ENCODE peak calls at places on chromosome 9, in four cellular contexts. One of them, this sample, is unnamed.
A peak's percentile ranks its signal among the peaks of the same experiment; 100 is the strongest.

GRCh38 chr9:79817469-79818004 is 245.8 kb downstream of the TLE4 start:
- DNase-seq in brain microvascular endothelial cell: peak; percentile 7
- DNase-seq in AG04450: no peak
- DNase-seq in stomach: no peak
- DNase-seq in this sample: no peak

GRCh38 chr9:93911871-93912554 is 43.1 kb downstream of the BARX1 start:
- DNase-seq in brain microvascular endothelial cell: no peak
- DNase-seq in stomach: peak; percentile 39
- DNase-seq in AG04450: no peak
- DNase-seq in this sample: no peak

GRCh38 chr9:115921301-115921700 is 232.3 kb upstream of the PAPPA start:
- DNase-seq in brain microvascular endothelial cell: no peak
- DNase-seq in AG04450: no peak
- DNase-seq in stomach: no peak
- DNase-seq in this sample: no peak

GRCh38 chr9:15834541-15834940 is 281.7 kb downstream of the CCDC171 start:
- DNase-seq in AG04450: no peak
- DNase-seq in stomach: peak; percentile 41
- DNase-seq in brain microvascular endothelial cell: peak; percentile 67
- DNase-seq in this sample: no peak

GRCh38 chr9:116394070-116394469 is 240.5 kb downstream of the PAPPA start:
- DNase-seq in AG04450: no peak
- DNase-seq in stomach: no peak
- DNase-seq in brain microvascular endothelial cell: no peak
- DNase-seq in this sample: no peak

GRCh38 chr9:123756484-123757106 is 173.3 kb downstream of the DENND1A start:
- DNase-seq in brain microvascular endothelial cell: no peak
- DNase-seq in stomach: no peak
- DNase-seq in AG04450: no peak
- DNase-seq in this sample: no peak

GRCh38 chr9:101353683-101354082 is 31.1 kb downstream of the BAAT start:
- DNase-seq in stomach: no peak
- DNase-seq in AG04450: no peak
- DNase-seq in brain microvascular endothelial cell: no peak
- DNase-seq in this sample: no peak

GRCh38 chr9:35510745-35511428 is 21.0 kb downstream of the RUSC2 start:
- DNase-seq in stomach: peak; percentile 51
- DNase-seq in brain microvascular endothelial cell: peak; percentile 89
- DNase-seq in AG04450: peak; percentile 91
- DNase-seq in this sample: no peak

GRCh38 chr9:116483622-116484482 is 203.3 kb upstream of the TRIM32 start:
- DNase-seq in AG04450: no peak
- DNase-seq in stomach: no peak
- DNase-seq in brain microvascular endothelial cell: no peak
- DNase-seq in this sample: no peak

GRCh38 chr9:123679330-123679987 is 250.5 kb downstream of the DENND1A start:
- DNase-seq in stomach: no peak
- DNase-seq in AG04450: no peak
- DNase-seq in brain microvascular endothelial cell: no peak
- DNase-seq in this sample: no peak

GRCh38 chr9:37902804-37903580 is 935 bp downstream of the SLC25A51 start:
- DNase-seq in AG04450: no peak
- DNase-seq in stomach: no peak
- DNase-seq in brain microvascular endothelial cell: peak; percentile 50
- DNase-seq in this sample: no peak

GRCh38 chr9:21155501-21155900 is 11.0 kb downstream of the IFNA21 start:
- DNase-seq in brain microvascular endothelial cell: peak; percentile 44
- DNase-seq in AG04450: no peak
- DNase-seq in stomach: no peak
- DNase-seq in this sample: no peak

GRCh38 chr9:28841795-28842194 is 1268.5 kb upstream of the C9orf72 start:
- DNase-seq in brain microvascular endothelial cell: no peak
- DNase-seq in stomach: no peak
- DNase-seq in AG04450: no peak
- DNase-seq in this sample: no peak

GRCh38 chr9:126700903-126701819 is 87.4 kb downstream of the LMX1B start:
- DNase-seq in stomach: no peak
- DNase-seq in brain microvascular endothelial cell: no peak
- DNase-seq in AG04450: no peak
- DNase-seq in this sample: no peak

GRCh38 chr9:98743818-98744611 is 35.3 kb upstream of the GABBR2 start:
- DNase-seq in stomach: no peak
- DNase-seq in AG04450: no peak
- DNase-seq in brain microvascular endothelial cell: no peak
- DNase-seq in this sample: no peak

GRCh38 chr9:98751210-98751609 is 42.5 kb upstream of the GABBR2 start:
- DNase-seq in brain microvascular endothelial cell: no peak
- DNase-seq in AG04450: no peak
- DNase-seq in stomach: no peak
- DNase-seq in this sample: no peak

GRCh38 chr9:98750396-98751060 is 41.8 kb upstream of the GABBR2 start:
- DNase-seq in stomach: no peak
- DNase-seq in AG04450: no peak
- DNase-seq in brain microvascular endothelial cell: no peak
- DNase-seq in this sample: no peak

GRCh38 chr9:98745470-98745869 is 36.7 kb upstream of the GABBR2 start:
- DNase-seq in AG04450: no peak
- DNase-seq in stomach: no peak
- DNase-seq in brain microvascular endothelial cell: no peak
- DNase-seq in this sample: no peak

DNA sequence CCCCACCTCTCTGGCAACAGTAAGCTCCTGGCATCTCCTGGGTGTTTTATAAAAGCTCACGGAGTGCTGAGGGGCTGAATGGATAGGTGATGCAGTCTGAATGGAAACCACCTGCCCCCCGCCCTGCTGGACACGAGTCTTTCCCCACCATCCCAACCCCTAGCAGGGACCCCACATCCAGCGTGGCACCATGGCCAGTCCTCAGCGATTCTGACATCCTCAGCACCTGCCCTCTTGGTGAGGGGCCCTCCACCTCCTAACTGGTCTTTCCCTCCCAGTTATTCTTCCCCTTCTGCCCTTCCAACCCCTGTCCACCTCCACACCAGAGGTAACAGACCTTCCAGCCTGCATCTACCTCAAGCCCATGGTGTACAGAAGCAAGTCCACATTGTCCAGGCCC is 38.7 kb upstream of the GABBR2 start:
- DNase-seq in stomach: no peak
- DNase-seq in brain microvascular endothelial cell: no peak
- DNase-seq in AG04450: no peak
- DNase-seq in this sample: no peak
- H3K27ac ChIP-seq in stomach: no peak overlapping the region
- H3K27ac ChIP-seq in brain microvascular endothelial cell: no peak overlapping the region
- H3K27ac ChIP-seq in AG04450: no peak overlapping the region
- H3K27ac ChIP-seq in this sample: no peak overlapping the region

GRCh38 chr9:99040911-99041582 is 63.9 kb upstream of the TGFBR1 start:
- DNase-seq in brain microvascular endothelial cell: peak; percentile 83
- DNase-seq in AG04450: peak; percentile 52
- DNase-seq in stomach: no peak
- DNase-seq in this sample: no peak
- H3K27ac ChIP-seq in brain microvascular endothelial cell: peak overlapping the region; percentile 86
- H3K27ac ChIP-seq in AG04450: peak overlapping the region; percentile 73
- H3K27ac ChIP-seq in stomach: peak overlapping the region; percentile 26
- H3K27ac ChIP-seq in this sample: no peak overlapping the region

GRCh38 chr9:86891886-86892437 is 55.3 kb downstream of the GAS1 start:
- DNase-seq in brain microvascular endothelial cell: no peak
- DNase-seq in AG04450: no peak
- DNase-seq in stomach: no peak
- DNase-seq in this sample: no peak
- H3K27ac ChIP-seq in brain microvascular endothelial cell: no peak overlapping the region
- H3K27ac ChIP-seq in AG04450: no peak overlapping the region
- H3K27ac ChIP-seq in stomach: no peak overlapping the region
- H3K27ac ChIP-seq in this sample: no peak overlapping the region

GRCh38 chr9:86773437-86773836 is 173.9 kb downstream of the GAS1 start:
- DNase-seq in brain microvascular endothelial cell: no peak
- DNase-seq in AG04450: no peak
- DNase-seq in stomach: no peak
- DNase-seq in this sample: no peak

GRCh38 chr9:86783884-86784283 is 163.4 kb downstream of the GAS1 start:
- DNase-seq in brain microvascular endothelial cell: peak; percentile 7
- DNase-seq in AG04450: peak; percentile 39
- DNase-seq in stomach: no peak
- DNase-seq in this sample: no peak

GRCh38 chr9:86775718-86776117 is 171.6 kb downstream of the GAS1 start:
- DNase-seq in stomach: no peak
- DNase-seq in brain microvascular endothelial cell: no peak
- DNase-seq in AG04450: no peak
- DNase-seq in this sample: no peak

GRCh38 chr9:86774101-86774500 is 173.2 kb downstream of the GAS1 start:
- DNase-seq in brain microvascular endothelial cell: no peak
- DNase-seq in stomach: no peak
- DNase-seq in AG04450: no peak
- DNase-seq in this sample: no peak

DNA sequence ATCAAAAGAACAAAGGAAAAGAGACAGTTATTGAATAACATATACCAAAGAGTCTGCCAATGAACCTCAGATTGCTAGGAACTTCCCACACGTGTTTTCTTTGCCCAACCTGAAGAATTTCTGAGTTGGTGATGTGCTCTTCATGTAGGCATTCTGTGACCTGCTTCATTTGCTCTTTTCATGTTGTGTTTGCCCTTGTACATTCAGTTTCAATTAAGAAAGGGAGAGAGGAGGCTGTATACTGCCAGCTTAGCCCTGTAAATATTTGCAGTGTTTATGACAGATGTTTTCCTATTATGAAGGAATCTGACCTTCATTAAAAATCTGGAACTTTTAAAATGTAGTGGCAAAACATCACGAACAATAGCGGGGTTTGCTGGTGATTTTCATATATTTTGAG is 168.5 kb downstream of the GAS1 start:
- DNase-seq in stomach: no peak
- DNase-seq in AG04450: no peak
- DNase-seq in brain microvascular endothelial cell: no peak
- DNase-seq in this sample: no peak
- H3K27ac ChIP-seq in stomach: no peak overlapping the region
- H3K27ac ChIP-seq in AG04450: no peak overlapping the region
- H3K27ac ChIP-seq in brain microvascular endothelial cell: no peak overlapping the region
- H3K27ac ChIP-seq in this sample: no peak overlapping the region

GRCh38 chr9:95461448-95462381 is 55.1 kb downstream of the PTCH1 start:
- DNase-seq in stomach: no peak
- DNase-seq in AG04450: no peak
- DNase-seq in brain microvascular endothelial cell: no peak
- DNase-seq in this sample: no peak
- H3K27ac ChIP-seq in stomach: peak overlapping the region; percentile 80
- H3K27ac ChIP-seq in AG04450: peak overlapping the region; percentile 73
- H3K27ac ChIP-seq in brain microvascular endothelial cell: no peak overlapping the region
- H3K27ac ChIP-seq in this sample: peak overlapping the region; percentile 16

DNA sequence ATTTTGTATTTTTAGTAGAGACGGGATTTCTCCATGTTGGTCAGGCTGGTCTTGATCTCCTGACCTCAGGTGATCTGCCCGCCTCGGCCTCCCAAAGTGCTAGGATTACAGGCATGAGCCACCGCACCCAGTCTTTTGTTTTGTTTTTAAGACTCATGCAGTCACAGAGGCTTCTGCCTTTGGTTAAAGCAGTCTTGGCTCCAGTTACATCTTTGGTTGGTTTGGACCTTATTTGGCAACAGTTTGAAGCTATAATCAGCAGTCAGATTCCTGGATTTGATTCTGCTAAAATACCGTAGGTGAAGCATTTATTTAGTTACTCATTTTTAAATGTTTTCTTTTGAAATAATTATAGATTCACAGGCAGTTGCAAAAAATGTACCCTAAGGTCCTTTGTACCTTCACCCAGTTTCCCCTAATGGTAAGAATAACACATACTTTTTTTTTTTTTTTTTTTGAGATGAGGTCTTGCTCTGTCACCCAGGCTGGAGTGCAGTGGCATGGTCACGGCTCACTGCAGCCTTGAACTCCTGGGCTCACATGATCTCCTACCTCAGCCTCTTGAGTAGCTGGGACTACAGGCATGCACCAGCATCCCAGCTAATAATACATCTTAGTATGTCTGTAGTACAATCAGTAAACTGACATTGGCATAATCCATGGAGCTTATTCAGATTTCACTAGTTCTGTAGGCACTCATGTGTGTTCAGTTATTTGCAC is 15.7 kb downstream of the USP20 start:
- DNase-seq in AG04450: no peak
- DNase-seq in stomach: no peak
- DNase-seq in brain microvascular endothelial cell: peak; percentile 21
- DNase-seq in this sample: no peak
- H3K27ac ChIP-seq in AG04450: no peak overlapping the region
- H3K27ac ChIP-seq in stomach: no peak overlapping the region
- H3K27ac ChIP-seq in brain microvascular endothelial cell: no peak overlapping the region
- H3K27ac ChIP-seq in this sample: no peak overlapping the region

GRCh38 chr9:135993840-135994776 is 32.9 kb upstream of the UBAC1 start:
- DNase-seq in stomach: no peak
- DNase-seq in AG04450: no peak
- DNase-seq in brain microvascular endothelial cell: no peak
- DNase-seq in this sample: no peak
- H3K27ac ChIP-seq in stomach: peak overlapping the region; percentile 90
- H3K27ac ChIP-seq in AG04450: no peak overlapping the region
- H3K27ac ChIP-seq in brain microvascular endothelial cell: no peak overlapping the region
- H3K27ac ChIP-seq in this sample: no peak overlapping the region